ENCODE peak calls at places on chromosomes 3 and 15, in six cellular contexts. N is IMR-90, Q is HepG2, E is A549, C is K562, I is GM12878. H is an unnamed sample.

GRCh38 chr3:111924283-111924682 is 54.5 kb upstream of the ABHD10 start:
- DNase-seq in N (no peak), Q (no peak), E (no peak), C (no peak), I (no peak), H (no peak)

GRCh38 chr3:13208706-13209295 is 135.6 kb upstream of the IQSEC1 start:
- DNase-seq in N (no peak), Q (no peak), E (no peak), C (no peak), I (no peak), H (no peak)

GRCh38 chr3:122458992-122459391 is 43.1 kb upstream of the WDR5B start:
- DNase-seq in N (peak; percentile 62), Q (no peak), E (no peak), C (no peak), I (no peak), H (peak; percentile 6)

GRCh38 chr3:114227076-114227475 is 10.3 kb downstream of the ZNF80 start:
- DNase-seq in N (no peak), Q (no peak), E (no peak), C (no peak), I (no peak), H (no peak)

GRCh38 chr15:25439456-25439836 is 622 bp upstream of the UBE3A start:
- DNase-seq in N (peak; percentile 10), Q (peak; percentile 53), E (no peak), C (no peak), I (no peak), H (no peak)

GRCh38 chr3:99128205-99128604 is 226.7 kb upstream of the DCBLD2 start:
- DNase-seq in N (peak; percentile 8), Q (no peak), E (no peak), C (no peak), I (no peak), H (no peak)

GRCh38 chr15:43212951-43213350 is 7.9 kb downstream of the EPB42 start:
- DNase-seq in N (no peak), Q (no peak), E (no peak), C (no peak), I (no peak), H (no peak)

GRCh38 chr3:144775581-144775980 is 804.0 kb downstream of the DIPK2A start:
- DNase-seq in N (no peak), Q (no peak), E (no peak), C (no peak), I (no peak), H (no peak)

GRCh38 chr3:8810561-8810960 is 41.1 kb upstream of the OXTR start:
- DNase-seq in N (no peak), Q (no peak), E (no peak), C (no peak), I (no peak), H (no peak)

GRCh38 chr3:150317469-150317868 is 90.6 kb upstream of the TSC22D2 start:
- DNase-seq in N (no peak), Q (peak; percentile 15), E (peak; percentile 15), C (no peak), I (no peak), H (no peak)

GRCh38 chr3:53084310-53085001 is 38.6 kb upstream of the SFMBT1 start:
- DNase-seq in N (no peak), Q (peak; percentile 41), E (no peak), C (peak; percentile 14), I (no peak), H (no peak)

GRCh38 chr3:150469031-150469930 is 61.2 kb downstream of the TSC22D2 start:
- DNase-seq in N (peak; percentile 98), Q (peak; percentile 39), E (peak; percentile 80), C (peak; percentile 33), I (no peak), H (peak; percentile 10)

GRCh38 chr15:72086920-72087648 is 30.9 kb downstream of the MYO9A start:
- DNase-seq in N (no peak), Q (no peak), E (no peak), C (no peak), I (no peak), H (no peak)

GRCh38 chr3:9193633-9194032 is 55.8 kb downstream of the SRGAP3 start:
- DNase-seq in N (no peak), Q (no peak), E (no peak), C (no peak), I (no peak), H (no peak)

GRCh38 chr3:104349836-104350235 is 1016.9 kb upstream of the ALCAM start:
- DNase-seq in N (no peak), Q (no peak), E (no peak), C (no peak), I (no peak), H (no peak)

GRCh38 chr15:48059786-48060185 is 61.0 kb upstream of the SLC24A5 start:
- DNase-seq in N (peak; percentile 14), Q (no peak), E (no peak), C (no peak), I (no peak), H (no peak)

GRCh38 chr15:39921274-39921638 is 1.2 kb upstream of the GPR176 start:
- DNase-seq in N (no peak), Q (no peak), E (no peak), C (no peak), I (no peak), H (no peak)

GRCh38 chr15:28109626-28110415 is 10.7 kb upstream of the OCA2 start:
- DNase-seq in N (no peak), Q (no peak), E (no peak), C (no peak), I (no peak), H (no peak)

GRCh38 chr15:28111552-28111951 is 12.4 kb upstream of the OCA2 start:
- DNase-seq in N (no peak), Q (no peak), E (no peak), C (no peak), I (no peak), H (no peak)

GRCh38 chr15:28112101-28112760 is 13.1 kb upstream of the OCA2 start:
- DNase-seq in N (no peak), Q (no peak), E (no peak), C (no peak), I (no peak), H (no peak)

GRCh38 chr15:28112962-28113361 is 13.8 kb upstream of the OCA2 start:
- DNase-seq in N (no peak), Q (no peak), E (no peak), C (no peak), I (no peak), H (no peak)

GRCh38 chr15:28110416-28110975 is 11.4 kb upstream of the OCA2 start:
- DNase-seq in N (no peak), Q (no peak), E (no peak), C (no peak), I (no peak), H (no peak)
- TF ChIP-seq BHLHE40 in N (no peak), Q (no peak), E (no peak), C (no peak), I (no peak), H (no peak)

GRCh38 chr3:192817053-192817452 is 89.7 kb upstream of the FGF12 start:
- DNase-seq in N (peak; percentile 86), Q (no peak), E (no peak), C (no peak), I (no peak), H (no peak)

GRCh38 chr3:192819001-192819569 is 91.7 kb upstream of the FGF12 start:
- DNase-seq in N (peak; percentile 88), Q (no peak), E (peak; percentile 73), C (no peak), I (peak; percentile 59), H (no peak)

GRCh38 chr3:192818126-192818525 is 90.8 kb upstream of the FGF12 start:
- DNase-seq in N (peak; percentile 48), Q (no peak), E (no peak), C (no peak), I (no peak), H (no peak)

GRCh38 chr3:192816274-192816853 is 89.0 kb upstream of the FGF12 start:
- DNase-seq in N (peak; percentile 73), Q (peak; percentile 49), E (peak; percentile 13), C (peak; percentile 21), I (no peak), H (peak; percentile 14)

GRCh38 chr3:192817506-192817905 is 90.2 kb upstream of the FGF12 start:
- DNase-seq in N (no peak), Q (no peak), E (no peak), C (no peak), I (no peak), H (no peak)
- TF ChIP-seq BHLHE40 in N (no peak), Q (no peak), E (no peak), C (no peak), I (no peak), H (no peak)

GRCh38 chr3:172591171-172591605 is 68.0 kb upstream of the TNFSF10 start:
- DNase-seq in N (no peak), Q (no peak), E (no peak), C (no peak), I (no peak), H (no peak)
- TF ChIP-seq BHLHE40 in N (no peak), Q (no peak), E (no peak), C (no peak), I (no peak), H (no peak)

DNA sequence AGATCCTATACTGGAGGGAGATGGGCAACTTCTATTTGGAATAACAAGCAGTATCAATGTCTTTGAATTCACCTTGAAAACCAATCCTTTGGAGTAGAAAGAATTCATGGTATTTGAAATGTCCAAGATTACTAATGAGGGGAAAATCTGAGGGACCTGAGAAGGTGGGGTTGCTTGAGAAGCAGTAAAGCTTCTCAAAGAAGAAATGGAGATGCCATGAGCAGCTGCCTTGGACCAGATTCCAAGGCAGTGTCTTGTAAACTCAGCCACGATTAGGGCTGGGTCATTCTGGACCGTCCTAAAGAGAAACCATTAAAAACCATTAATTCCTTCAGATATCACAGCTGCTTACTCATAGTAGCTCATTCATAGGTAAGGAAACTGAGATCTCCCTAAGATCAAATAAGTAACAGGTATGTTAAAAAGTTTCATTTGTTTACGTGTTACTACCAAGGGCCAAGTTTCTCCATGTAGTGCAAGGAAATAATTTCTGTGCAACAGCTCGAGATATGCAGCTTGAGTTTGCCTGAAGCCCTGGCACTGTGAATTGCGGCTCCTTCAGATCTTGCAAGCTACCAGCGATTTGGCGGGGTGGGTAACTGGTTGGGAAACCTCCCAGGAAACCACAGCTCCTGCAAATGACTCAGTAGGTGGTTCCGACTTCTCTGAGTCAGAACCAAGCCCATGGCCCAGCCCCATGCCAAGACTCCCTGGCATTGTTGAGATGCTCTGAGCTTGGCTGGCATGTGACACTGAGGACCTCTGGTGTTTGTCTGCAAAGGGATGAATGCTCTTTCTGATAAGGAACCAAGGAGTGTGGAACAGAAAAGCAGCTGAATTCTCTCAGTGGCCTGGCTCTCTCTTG is 296.8 kb downstream of the RORA start:
- DNase-seq in N (peak; percentile 28), Q (no peak), E (peak; percentile 35), C (no peak), I (no peak), H (no peak)
- TF ChIP-seq BHLHE40 in N (no peak), Q (no peak), E (no peak), C (no peak), I (no peak), H (no peak)

DNA sequence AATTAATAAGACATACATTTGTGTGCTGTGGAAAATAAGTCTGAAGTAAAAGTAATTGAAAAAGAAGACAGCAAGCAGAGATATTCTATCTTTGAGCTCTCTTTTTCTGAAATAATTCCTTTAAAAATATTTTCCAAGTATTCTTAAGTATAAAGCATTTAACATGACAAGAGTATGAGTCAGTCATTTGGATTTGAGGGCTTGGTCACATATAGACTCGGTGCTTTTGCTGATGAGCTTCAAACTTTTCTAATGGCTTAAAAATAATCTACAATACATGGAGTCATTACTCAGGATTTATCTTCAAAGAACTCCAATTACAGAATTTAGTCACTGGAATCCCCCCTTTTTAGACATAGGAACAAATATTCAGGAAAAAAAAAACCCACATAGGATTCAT is 147.4 kb downstream of the CTNNB1 start:
- DNase-seq in N (peak; percentile 25), Q (no peak), E (no peak), C (no peak), I (no peak), H (no peak)
- TF ChIP-seq BHLHE40 in N (no peak), Q (no peak), E (no peak), C (no peak), I (no peak), H (no peak)